ENCODE peak calls at places on chromosomes 2 and 18, in four cellular contexts. M is NCI-H1092; Y is stimulated activated CD4-positive, alpha-beta T cell treated with anti-CD3 and anti-CD28 coated beads, TNF-alpha, amount 100 ng/mL, for 4 hours; N is choroid plexus epithelial cell. K is an unnamed sample.

GRCh38 chr2:207767461-207768167 is 2.1 kb downstream of the FZD5 start:
- DNase-seq in N (peak; percentile 38), M (peak; percentile 28), Y (no peak), K (no peak)

GRCh38 chr2:222903234-222904220 is 42.7 kb downstream of the ACSL3 start:
- DNase-seq in N (peak; percentile 84), M (peak; percentile 19), Y (peak; percentile 4), K (peak; percentile 68)

GRCh38 chr18:77068321-77068841 is 64.2 kb downstream of the MBP start:
- DNase-seq in N (peak; percentile 83), M (no peak), Y (no peak), K (no peak)

GRCh38 chr2:40403233-40403841 is 48.6 kb downstream of the SLC8A1 start:
- DNase-seq in M (no peak), Y (no peak), N (peak; percentile 91), K (no peak)

GRCh38 chr2:119644186-119644585 is 34.8 kb upstream of the TMEM177 start:
- DNase-seq in N (peak; percentile 67), Y (no peak), M (no peak), K (no peak)

GRCh38 chr2:24489465-24489864 is 1.6 kb upstream of the NCOA1 start:
- DNase-seq in N (no peak), M (no peak), Y (no peak), K (no peak)

GRCh38 chr2:8558096-8558495 is 123.8 kb upstream of the ID2 start:
- DNase-seq in M (no peak), N (no peak), Y (no peak), K (no peak)

GRCh38 chr2:85326946-85327756 is 638 bp downstream of the TGOLN2 start:
- DNase-seq in N (peak; percentile 65), Y (peak; percentile 23), M (no peak), K (no peak)

GRCh38 chr2:38165698-38166097 is 89.7 kb upstream of the CYP1B1 start:
- DNase-seq in N (no peak), M (no peak), Y (no peak), K (no peak)

GRCh38 chr2:191499874-191500565 is 177.9 kb upstream of the NABP1 start:
- DNase-seq in Y (no peak), M (no peak), N (no peak), K (no peak)

GRCh38 chr2:232960862-232961261 is 52.2 kb downstream of the NGEF start:
- DNase-seq in N (no peak), M (no peak), Y (no peak), K (no peak)

GRCh38 chr2:84865181-84865783 is 15.6 kb downstream of the TRABD2A start:
- DNase-seq in Y (no peak), M (no peak), N (peak; percentile 61), K (peak; percentile 66)

GRCh38 chr18:33821503-33821902 is 243.5 kb downstream of the ASXL3 start:
- DNase-seq in Y (no peak), M (no peak), N (peak; percentile 65), K (no peak)

GRCh38 chr2:146979746-146980145 is 865.1 kb upstream of the ACVR2A start:
- DNase-seq in N (no peak), M (no peak), Y (no peak), K (no peak)

GRCh38 chr2:118307864-118308263 is 219.6 kb downstream of the INSIG2 start:
- DNase-seq in N (no peak), Y (no peak), M (no peak), K (no peak)

GRCh38 chr18:50594931-50595330 is 35.0 kb downstream of the MAPK4 start:
- DNase-seq in Y (no peak), M (no peak), N (peak; percentile 3), K (no peak)

GRCh38 chr2:7023542-7023941 is 106.3 kb downstream of the RNF144A start:
- DNase-seq in Y (no peak), N (peak; percentile 90), M (no peak), K (no peak)

GRCh38 chr2:42050350-42051167 is 2.7 kb downstream of the PKDCC start:
- DNase-seq in M (no peak), Y (no peak), N (peak; percentile 76), K (no peak)

GRCh38 chr2:109644571-109645275 is 30.6 kb downstream of the SOWAHC start:
- DNase-seq in N (peak; percentile 15), Y (no peak), M (peak; percentile 5), K (peak; percentile 78)

GRCh38 chr2:231666171-231667095 is 41.9 kb upstream of the PTMA start:
- DNase-seq in N (peak; percentile 91), M (no peak), Y (no peak), K (no peak)

GRCh38 chr2:200288670-200289429 is 17.6 kb upstream of the SPATS2L start:
- DNase-seq in N (peak; percentile 68), Y (no peak), M (no peak), K (no peak)

GRCh38 chr2:73699437-73699836 is 37.7 kb downstream of the TPRKB start:
- DNase-seq in M (no peak), N (no peak), Y (no peak), K (no peak)

GRCh38 chr2:224284134-224284946 is 117.6 kb downstream of the FAM124B start:
- DNase-seq in Y (no peak), N (peak; percentile 45), M (no peak), K (peak; percentile 59)

GRCh38 chr2:1477196-1478040 is 64.2 kb downstream of the TPO start:
- DNase-seq in M (no peak), Y (no peak), N (no peak), K (no peak)

GRCh38 chr2:3633982-3634630 is 23.9 kb upstream of the ALLC start:
- DNase-seq in N (no peak), M (no peak), Y (no peak), K (no peak)

GRCh38 chr18:37175727-37176126 is 346.8 kb downstream of the KIAA1328 start:
- DNase-seq in Y (no peak), M (no peak), N (no peak), K (no peak)

GRCh38 chr2:134142903-134143302 is 111.0 kb upstream of the MGAT5 start:
- DNase-seq in Y (no peak), N (peak; percentile 66), M (no peak), K (no peak)

GRCh38 chr2:51782874-51783765 is 751.2 kb upstream of the NRXN1 start:
- DNase-seq in Y (no peak), M (no peak), N (peak; percentile 32), K (no peak)

GRCh38 chr18:31954349-31954748 is 11.4 kb upstream of the TRAPPC8 start:
- DNase-seq in N (peak; percentile 63), M (no peak), Y (no peak), K (peak; percentile 51)

GRCh38 chr18:54327818-54328217 is 29.8 kb downstream of the STARD6 start:
- DNase-seq in N (no peak), Y (no peak), M (no peak), K (no peak)

GRCh38 chr2:73942664-73943063 is 16.0 kb downstream of the DGUOK start:
- DNase-seq in Y (no peak), M (no peak), N (no peak), K (no peak)

GRCh38 chr2:138572318-138572717 is 70.7 kb downstream of the SPOPL start:
- DNase-seq in Y (no peak), N (peak; percentile 50), M (no peak), K (no peak)

GRCh38 chr2:99420751-99421299 is 69.0 kb downstream of the REV1 start:
- DNase-seq in N (peak; percentile 42), Y (no peak), M (no peak), K (no peak)

GRCh38 chr18:59672125-59672769 is 25.0 kb downstream of the CCBE1 start:
- DNase-seq in N (no peak), M (peak; percentile 18), Y (no peak), K (no peak)

GRCh38 chr2:200786826-200787225 is 24.9 kb upstream of the BZW1 start:
- DNase-seq in Y (no peak), N (peak; percentile 94), M (no peak), K (no peak)

GRCh38 chr2:96359310-96359709 is 23.7 kb downstream of the NCAPH start:
- DNase-seq in M (no peak), N (no peak), Y (no peak), K (peak; percentile 59)

GRCh38 chr2:120348134-120349103 is 2.5 kb downstream of the INHBB start:
- DNase-seq in Y (no peak), M (no peak), N (no peak), K (no peak)

GRCh38 chr18:80106482-80107051 is 2.5 kb upstream of the ADNP2 start:
- DNase-seq in M (no peak), Y (no peak), N (peak; percentile 12), K (no peak)

GRCh38 chr2:166373951-166374350 is 1.8 kb downstream of the SCN9A start:
- DNase-seq in M (peak; percentile 52), N (peak; percentile 92), Y (no peak), K (peak; percentile 4)